ENCODE peak calls at places on chromosome 6, in nine cellular contexts. One of them, this sample, is unnamed.

GRCh38 chr6:1229808-1230207 is 82.1 kb upstream of the FOXQ1 start:
- DNase-seq in stomach: no peak
- DNase-seq in lower leg skin: no peak
- DNase-seq in ovary: no peak
- DNase-seq in prostate gland: no peak
- DNase-seq in H54: no peak
- DNase-seq in heart left ventricle: no peak
- DNase-seq in gastrocnemius medialis: no peak
- DNase-seq in GM12891: no peak
- DNase-seq in this sample: no peak

GRCh38 chr6:100553243-100553642 is 88.5 kb upstream of the SIM1 start:
- DNase-seq in GM12891: no peak
- DNase-seq in prostate gland: no peak
- DNase-seq in stomach: no peak
- DNase-seq in gastrocnemius medialis: no peak
- DNase-seq in lower leg skin: no peak
- DNase-seq in ovary: no peak
- DNase-seq in H54: no peak
- DNase-seq in heart left ventricle: no peak
- DNase-seq in this sample: no peak

GRCh38 chr6:37982320-37982719 is 162.8 kb downstream of the ZFAND3 start:
- DNase-seq in stomach: no peak
- DNase-seq in lower leg skin: no peak
- DNase-seq in ovary: no peak
- DNase-seq in H54: no peak
- DNase-seq in prostate gland: no peak
- DNase-seq in heart left ventricle: no peak
- DNase-seq in gastrocnemius medialis: no peak
- DNase-seq in GM12891: no peak
- DNase-seq in this sample: no peak

GRCh38 chr6:30227242-30227722 is 14.1 kb upstream of the TRIM26 start:
- DNase-seq in H54: no peak
- DNase-seq in GM12891: no peak
- DNase-seq in heart left ventricle: no peak
- DNase-seq in lower leg skin: no peak
- DNase-seq in prostate gland: no peak
- DNase-seq in ovary: no peak
- DNase-seq in stomach: no peak
- DNase-seq in gastrocnemius medialis: no peak
- DNase-seq in this sample: no peak

GRCh38 chr6:35596448-35597442 is 84.0 kb upstream of the TULP1 start:
- DNase-seq in heart left ventricle: no peak
- DNase-seq in GM12891: no peak
- DNase-seq in H54: no peak
- DNase-seq in prostate gland: no peak
- DNase-seq in gastrocnemius medialis: no peak
- DNase-seq in stomach: no peak
- DNase-seq in ovary: no peak
- DNase-seq in lower leg skin: no peak
- DNase-seq in this sample: no peak

GRCh38 chr6:143598466-143599080 is 79.2 kb upstream of the PHACTR2 start:
- DNase-seq in gastrocnemius medialis: no peak
- DNase-seq in ovary: no peak
- DNase-seq in H54: no peak
- DNase-seq in heart left ventricle: no peak
- DNase-seq in stomach: no peak
- DNase-seq in GM12891: no peak
- DNase-seq in prostate gland: no peak
- DNase-seq in lower leg skin: no peak
- DNase-seq in this sample: no peak

GRCh38 chr6:5457036-5457435 is 195.7 kb downstream of the FARS2 start:
- DNase-seq in H54: peak
- DNase-seq in lower leg skin: no peak
- DNase-seq in gastrocnemius medialis: peak
- DNase-seq in heart left ventricle: no peak
- DNase-seq in stomach: no peak
- DNase-seq in prostate gland: peak
- DNase-seq in GM12891: no peak
- DNase-seq in ovary: no peak
- DNase-seq in this sample: no peak

GRCh38 chr6:4776493-4776966 is 326 bp downstream of the CDYL start:
- DNase-seq in prostate gland: no peak
- DNase-seq in gastrocnemius medialis: no peak
- DNase-seq in heart left ventricle: no peak
- DNase-seq in GM12891: peak
- DNase-seq in stomach: no peak
- DNase-seq in ovary: no peak
- DNase-seq in lower leg skin: no peak
- DNase-seq in H54: peak
- DNase-seq in this sample: no peak

GRCh38 chr6:30727920-30728605 is 7.9 kb downstream of the TUBB start:
- DNase-seq in H54: no peak
- DNase-seq in ovary: no peak
- DNase-seq in lower leg skin: no peak
- DNase-seq in prostate gland: no peak
- DNase-seq in heart left ventricle: no peak
- DNase-seq in stomach: no peak
- DNase-seq in GM12891: no peak
- DNase-seq in gastrocnemius medialis: no peak
- DNase-seq in this sample: no peak

GRCh38 chr6:30206152-30206551 is 7.1 kb downstream of the TRIM26 start:
- DNase-seq in GM12891: no peak
- DNase-seq in gastrocnemius medialis: no peak
- DNase-seq in heart left ventricle: no peak
- DNase-seq in prostate gland: no peak
- DNase-seq in lower leg skin: no peak
- DNase-seq in stomach: no peak
- DNase-seq in H54: no peak
- DNase-seq in ovary: no peak
- DNase-seq in this sample: no peak

GRCh38 chr6:52087498-52087999 is at the start of gene PKHD1:
- DNase-seq in prostate gland: no peak
- DNase-seq in H54: no peak
- DNase-seq in GM12891: no peak
- DNase-seq in stomach: peak
- DNase-seq in heart left ventricle: no peak
- DNase-seq in gastrocnemius medialis: no peak
- DNase-seq in ovary: no peak
- DNase-seq in lower leg skin: no peak
- DNase-seq in this sample: no peak

GRCh38 chr6:113651120-113651519 is 206.0 kb upstream of the MARCKS start:
- DNase-seq in GM12891: no peak
- DNase-seq in heart left ventricle: peak
- DNase-seq in lower leg skin: no peak
- DNase-seq in prostate gland: no peak
- DNase-seq in H54: no peak
- DNase-seq in gastrocnemius medialis: no peak
- DNase-seq in stomach: no peak
- DNase-seq in ovary: no peak
- DNase-seq in this sample: no peak

GRCh38 chr6:26172496-26172958 is 85.3 kb downstream of the HFE start:
- DNase-seq in ovary: no peak
- DNase-seq in H54: no peak
- DNase-seq in lower leg skin: no peak
- DNase-seq in prostate gland: no peak
- DNase-seq in GM12891: no peak
- DNase-seq in stomach: no peak
- DNase-seq in gastrocnemius medialis: no peak
- DNase-seq in heart left ventricle: peak
- DNase-seq in this sample: no peak

GRCh38 chr6:30319146-30319835 is 7.4 kb upstream of the TRIM39 start:
- DNase-seq in heart left ventricle: no peak
- DNase-seq in stomach: no peak
- DNase-seq in ovary: no peak
- DNase-seq in lower leg skin: no peak
- DNase-seq in gastrocnemius medialis: no peak
- DNase-seq in H54: no peak
- DNase-seq in prostate gland: no peak
- DNase-seq in GM12891: no peak
- DNase-seq in this sample: no peak

GRCh38 chr6:132648356-132648755 is 10.6 kb downstream of the TAAR1 start:
- DNase-seq in lower leg skin: no peak
- DNase-seq in ovary: no peak
- DNase-seq in H54: no peak
- DNase-seq in gastrocnemius medialis: no peak
- DNase-seq in GM12891: no peak
- DNase-seq in heart left ventricle: no peak
- DNase-seq in stomach: no peak
- DNase-seq in prostate gland: no peak
- DNase-seq in this sample: no peak

GRCh38 chr6:33607126-33607783 is 13.9 kb upstream of the ITPR3 start:
- DNase-seq in GM12891: no peak
- DNase-seq in lower leg skin: no peak
- DNase-seq in gastrocnemius medialis: no peak
- DNase-seq in H54: no peak
- DNase-seq in stomach: no peak
- DNase-seq in ovary: no peak
- DNase-seq in prostate gland: no peak
- DNase-seq in heart left ventricle: no peak
- DNase-seq in this sample: no peak

GRCh38 chr6:93059911-93060310 is 359.4 kb downstream of the EPHA7 start:
- DNase-seq in ovary: no peak
- DNase-seq in H54: no peak
- DNase-seq in prostate gland: no peak
- DNase-seq in lower leg skin: no peak
- DNase-seq in heart left ventricle: no peak
- DNase-seq in stomach: no peak
- DNase-seq in GM12891: no peak
- DNase-seq in gastrocnemius medialis: no peak
- DNase-seq in this sample: no peak

DNA sequence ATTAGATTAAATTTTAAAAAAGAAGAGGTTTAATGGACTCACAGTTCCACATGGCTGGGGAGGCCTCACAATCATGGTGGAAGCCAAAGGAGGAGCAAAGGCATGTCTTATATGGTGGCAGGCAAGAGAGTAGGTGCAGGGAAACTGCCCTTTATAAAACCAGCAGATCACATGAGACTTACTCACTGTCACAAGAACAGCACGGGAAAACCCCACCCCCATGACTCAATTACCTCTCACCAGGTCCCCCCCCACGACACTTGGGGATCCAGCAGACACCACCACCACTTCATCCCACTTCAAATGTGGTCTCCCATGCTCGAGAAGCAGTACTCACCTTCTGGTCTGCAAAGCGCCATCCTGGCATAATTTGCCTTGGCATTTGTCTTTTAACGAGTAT is 24.6 kb downstream of the MTFR2 start:
- DNase-seq in gastrocnemius medialis: no peak
- DNase-seq in stomach: no peak
- DNase-seq in heart left ventricle: no peak
- DNase-seq in GM12891: no peak
- DNase-seq in ovary: no peak
- DNase-seq in lower leg skin: no peak
- DNase-seq in H54: no peak
- DNase-seq in prostate gland: no peak
- DNase-seq in this sample: no peak
- TF ChIP-seq POLR2A in gastrocnemius medialis: no peak
- TF ChIP-seq POLR2A in stomach: no peak
- TF ChIP-seq POLR2A in heart left ventricle: no peak
- TF ChIP-seq POLR2A in GM12891: no peak
- TF ChIP-seq POLR2A in ovary: no peak
- TF ChIP-seq POLR2A in lower leg skin: no peak
- TF ChIP-seq POLR2A in H54: no peak
- TF ChIP-seq POLR2A in prostate gland: no peak
- TF ChIP-seq POLR2A in this sample: no peak

DNA sequence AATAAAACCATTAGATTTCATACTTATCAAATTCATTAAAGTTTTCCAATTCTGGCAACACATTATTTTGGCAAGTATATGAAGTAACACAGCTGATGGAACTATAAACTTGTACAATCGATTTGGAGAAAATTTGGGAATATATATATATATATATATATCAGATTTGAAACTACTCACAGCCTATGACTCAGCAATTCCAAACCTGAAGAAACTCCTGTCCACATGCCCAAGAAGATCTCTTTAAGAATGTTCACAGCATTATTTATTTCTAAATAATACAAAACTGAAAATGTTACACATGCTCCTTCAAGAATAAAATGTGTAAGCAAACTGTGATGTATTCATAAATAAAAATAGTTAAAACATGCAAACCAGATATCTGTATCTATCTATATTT is 270.1 kb downstream of the TFAP2A start:
- DNase-seq in H54: no peak
- DNase-seq in prostate gland: no peak
- DNase-seq in ovary: no peak
- DNase-seq in stomach: no peak
- DNase-seq in lower leg skin: no peak
- DNase-seq in heart left ventricle: no peak
- DNase-seq in GM12891: no peak
- DNase-seq in gastrocnemius medialis: no peak
- DNase-seq in this sample: no peak
- TF ChIP-seq POLR2A in H54: no peak
- TF ChIP-seq POLR2A in prostate gland: no peak
- TF ChIP-seq POLR2A in ovary: no peak
- TF ChIP-seq POLR2A in stomach: no peak
- TF ChIP-seq POLR2A in lower leg skin: no peak
- TF ChIP-seq POLR2A in heart left ventricle: no peak
- TF ChIP-seq POLR2A in GM12891: no peak
- TF ChIP-seq POLR2A in gastrocnemius medialis: no peak
- TF ChIP-seq POLR2A in this sample: no peak

GRCh38 chr6:106167105-106167814 is 81.1 kb downstream of the PRDM1 start:
- DNase-seq in lower leg skin: no peak
- DNase-seq in GM12891: no peak
- DNase-seq in ovary: no peak
- DNase-seq in H54: no peak
- DNase-seq in heart left ventricle: no peak
- DNase-seq in prostate gland: no peak
- DNase-seq in stomach: no peak
- DNase-seq in gastrocnemius medialis: no peak
- DNase-seq in this sample: no peak
- TF ChIP-seq POLR2A in lower leg skin: no peak
- TF ChIP-seq POLR2A in GM12891: no peak
- TF ChIP-seq POLR2A in ovary: no peak
- TF ChIP-seq POLR2A in H54: no peak
- TF ChIP-seq POLR2A in heart left ventricle: no peak
- TF ChIP-seq POLR2A in prostate gland: no peak
- TF ChIP-seq POLR2A in stomach: no peak
- TF ChIP-seq POLR2A in gastrocnemius medialis: no peak
- TF ChIP-seq POLR2A in this sample: no peak

DNA sequence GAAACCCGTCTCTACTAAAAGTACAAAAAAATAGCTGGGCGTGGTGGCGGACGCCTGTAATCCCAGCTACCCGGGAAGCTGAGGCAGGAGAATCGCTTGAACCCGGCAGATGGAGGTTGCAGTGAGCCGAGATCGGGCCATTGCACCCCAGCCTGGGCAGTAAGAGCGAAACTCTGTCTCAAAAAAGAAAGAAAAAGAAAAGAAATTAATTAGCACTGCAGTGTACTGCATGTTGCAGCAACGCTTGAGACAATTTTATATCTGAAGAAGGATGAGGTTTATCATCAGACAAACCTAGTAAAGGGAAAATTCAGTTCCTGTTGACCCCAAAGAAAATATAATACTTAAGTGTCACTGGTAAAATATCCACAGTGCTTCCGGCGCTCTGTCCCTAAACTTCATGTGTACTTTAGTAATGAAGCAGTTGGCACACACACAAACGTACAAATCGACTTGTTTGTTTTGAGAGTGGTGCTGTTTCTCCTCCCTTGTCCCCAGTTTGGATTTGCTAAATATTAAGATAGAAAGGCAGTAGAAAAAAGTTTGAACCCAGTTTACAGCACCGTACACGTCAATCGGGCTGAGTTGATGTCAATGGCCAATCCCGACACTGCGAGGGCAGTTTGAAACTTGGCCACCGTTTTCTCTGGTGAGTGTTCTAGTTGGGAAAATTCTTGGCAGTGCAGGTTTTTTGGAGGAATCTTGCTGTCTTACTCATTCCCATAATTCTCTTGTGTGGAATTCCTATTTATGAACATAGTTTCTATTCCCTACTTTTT is 72.7 kb downstream of the OR2B2 start:
- DNase-seq in heart left ventricle: peak
- DNase-seq in GM12891: no peak
- DNase-seq in prostate gland: peak
- DNase-seq in gastrocnemius medialis: no peak
- DNase-seq in ovary: peak
- DNase-seq in lower leg skin: peak
- DNase-seq in H54: peak
- DNase-seq in stomach: peak
- DNase-seq in this sample: no peak
- TF ChIP-seq POLR2A in heart left ventricle: no peak
- TF ChIP-seq POLR2A in GM12891: peak
- TF ChIP-seq POLR2A in prostate gland: no peak
- TF ChIP-seq POLR2A in gastrocnemius medialis: no peak
- TF ChIP-seq POLR2A in ovary: no peak
- TF ChIP-seq POLR2A in lower leg skin: no peak
- TF ChIP-seq POLR2A in H54: no peak
- TF ChIP-seq POLR2A in stomach: no peak
- TF ChIP-seq POLR2A in this sample: no peak

This sample was measured in esophagus squamous epithelium.